ENCODE peak calls at places on chromosomes 3 and 15, in four cellular contexts. S is right lobe of liver, E is endothelial cell of umbilical vein, J is cardiac muscle cell. K is an unnamed sample.

GRCh38 chr3:45555154-45555591 is 39.4 kb upstream of the LIMD1 start:
- DNase-seq in J (no peak), E (no peak), S (peak; percentile 31), K (no peak)

GRCh38 chr3:37599186-37599585 is 262.5 kb upstream of the CTDSPL start:
- DNase-seq in S (no peak), E (no peak), J (no peak), K (no peak)

GRCh38 chr15:62938825-62939224 is 103.7 kb upstream of the TPM1 start:
- DNase-seq in E (no peak), J (no peak), S (peak; percentile 59), K (no peak)

GRCh38 chr15:101108458-101108775 is 143.4 kb downstream of the CHSY1 start:
- DNase-seq in E (no peak), S (no peak), J (no peak), K (no peak)

GRCh38 chr15:27449041-27449440 is 478.1 kb downstream of the GABRG3 start:
- DNase-seq in J (peak; percentile 11), E (no peak), S (no peak), K (no peak)

GRCh38 chr3:195540031-195540430 is 3.1 kb downstream of the PPP1R2 start:
- DNase-seq in E (no peak), S (no peak), J (no peak), K (no peak)

GRCh38 chr3:157159037-157159761 is 748 bp downstream of the CCNL1 start:
- DNase-seq in E (peak; percentile 58), S (peak; percentile 83), J (peak; percentile 65), K (peak; percentile 37)

GRCh38 chr3:173397161-173398110 is at the start of gene NLGN1:
- DNase-seq in S (no peak), E (peak; percentile 89), J (peak; percentile 82), K (peak; percentile 72)

GRCh38 chr15:47993051-47993450 is 127.7 kb upstream of the SLC24A5 start:
- DNase-seq in E (no peak), J (no peak), S (no peak), K (no peak)

GRCh38 chr15:42315435-42316020 is 42.3 kb upstream of the TMEM87A start:
- DNase-seq in J (no peak), E (no peak), S (no peak), K (no peak)

GRCh38 chr3:27596334-27596841 is 112.2 kb upstream of the SLC4A7 start:
- DNase-seq in J (peak; percentile 53), S (no peak), E (peak; percentile 94), K (peak; percentile 54)

GRCh38 chr3:188152660-188153497 is 1.1 kb upstream of the LPP start:
- DNase-seq in S (peak; percentile 59), J (peak; percentile 76), E (no peak), K (peak; percentile 73)

GRCh38 chr15:99537344-99537743 is 28.4 kb upstream of the MEF2A start:
- DNase-seq in S (no peak), E (no peak), J (peak; percentile 25), K (peak; percentile 13)

GRCh38 chr3:44240061-44240460 is 1.6 kb upstream of the TOPAZ1 start:
- DNase-seq in J (no peak), E (no peak), S (no peak), K (no peak)

GRCh38 chr3:187811580-187812250 is 66.4 kb upstream of the BCL6 start:
- DNase-seq in J (peak; percentile 76), E (no peak), S (no peak), K (peak; percentile 92)

DNA sequence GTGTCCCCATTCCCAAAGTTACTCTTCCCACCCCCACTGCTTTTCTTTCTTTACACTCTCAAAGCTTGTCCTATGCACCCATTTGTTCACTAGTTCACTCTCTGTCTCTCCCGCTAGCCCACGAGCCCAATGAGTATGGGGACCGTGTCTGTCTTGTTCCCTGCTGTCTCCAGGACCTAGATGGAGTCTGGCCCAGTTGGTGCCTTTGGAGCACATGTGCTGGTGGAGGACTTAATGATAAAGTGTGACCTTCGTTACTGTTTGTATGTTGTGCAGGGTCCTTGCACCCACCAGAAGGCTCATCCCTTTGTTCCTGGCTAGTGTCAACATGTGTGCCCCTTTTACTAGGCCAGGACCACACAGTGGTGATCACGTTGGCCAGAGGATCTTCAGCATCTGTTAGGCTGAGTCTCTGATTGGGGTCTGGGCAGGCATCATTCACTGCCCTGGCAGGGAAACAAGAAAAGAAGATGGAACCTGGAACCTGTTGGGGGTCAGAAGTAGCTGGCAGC is 7.4 kb downstream of the CISH start:
- DNase-seq in J (no peak), E (no peak), S (no peak), K (no peak)
- H3K27ac ChIP-seq in J (no peak overlapping the region), E (no peak overlapping the region), S (peak overlapping the region; percentile 84), K (no peak overlapping the region)

GRCh38 chr15:57111002-57111401 is 192.6 kb downstream of the TCF12 start:
- DNase-seq in S (no peak), E (no peak), J (no peak), K (no peak)
- TF ChIP-seq CTCF in S (no peak), E (no peak), J (peak; percentile 18), K (no peak)

DNA sequence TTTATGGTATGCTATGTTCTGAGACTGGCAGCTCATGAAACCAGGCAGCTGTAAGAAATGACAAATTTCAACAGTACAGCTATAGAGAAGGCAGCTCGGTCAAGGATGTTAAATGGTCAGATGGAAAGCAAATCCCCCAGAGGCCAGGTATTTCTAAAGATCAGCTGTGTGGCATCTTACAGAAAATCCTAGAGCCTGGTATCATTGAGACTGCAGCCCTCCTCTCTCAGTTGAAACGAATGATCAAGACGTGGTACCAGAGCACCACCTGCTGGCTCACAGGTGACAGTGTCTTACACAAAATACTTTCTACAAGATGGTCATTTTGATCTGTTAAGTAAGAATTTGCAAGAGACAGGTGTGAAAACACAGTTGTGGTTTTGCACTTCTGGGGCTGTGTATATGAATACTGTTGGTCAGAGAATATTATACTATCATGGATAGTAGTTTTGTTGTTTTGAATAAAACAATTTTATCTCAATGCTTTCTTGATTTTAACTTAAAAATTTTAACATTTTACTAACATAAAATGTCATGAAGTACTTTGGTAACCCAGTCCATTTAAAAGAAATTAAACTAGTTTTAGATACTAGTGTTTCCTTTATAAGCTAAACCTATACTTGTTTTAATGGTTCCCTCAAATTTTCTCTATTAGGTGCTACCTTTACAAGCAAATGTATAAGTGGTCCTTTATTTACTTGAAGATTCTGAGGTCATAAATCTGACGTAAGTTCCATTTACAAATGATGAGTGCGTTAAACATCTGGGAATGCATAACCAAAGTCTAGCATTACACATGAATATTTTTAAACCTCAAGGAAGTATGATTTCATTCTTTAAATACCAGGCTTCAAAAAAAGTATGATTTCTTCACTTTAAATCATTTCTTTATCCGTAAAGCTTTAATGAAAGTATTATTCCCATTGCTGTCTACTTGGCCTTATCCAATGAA is 121.9 kb downstream of the PDZRN3 start:
- DNase-seq in J (peak; percentile 86), S (peak; percentile 63), E (peak; percentile 57), K (peak; percentile 98)
- H3K27ac ChIP-seq in J (no peak overlapping the region), S (no peak overlapping the region), E (no peak overlapping the region), K (peak overlapping the region; percentile 70)

DNA sequence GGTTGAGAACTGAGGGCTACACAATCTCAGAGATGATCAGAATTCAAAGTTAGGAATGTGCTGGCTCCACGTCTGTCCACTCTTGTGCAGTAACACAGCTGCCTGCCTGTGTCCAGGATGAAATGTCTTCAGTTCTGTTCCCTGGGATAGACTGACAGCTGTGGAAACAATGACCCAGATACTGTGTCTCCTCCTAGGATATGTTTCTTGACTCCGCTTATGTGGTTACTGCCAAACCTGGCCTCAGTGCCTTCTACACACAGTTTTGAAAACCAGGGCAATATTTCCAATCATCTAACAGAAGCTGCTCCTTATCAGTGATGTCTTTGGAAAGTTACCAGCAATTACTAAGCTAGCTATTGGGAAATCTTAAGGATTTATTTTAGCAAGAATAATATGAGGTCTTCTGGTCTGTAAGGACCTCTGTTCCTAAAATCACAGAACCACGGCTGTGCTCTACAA is 67.6 kb downstream of the NOX5 start:
- DNase-seq in S (no peak), E (peak; percentile 78), J (peak; percentile 95), K (peak; percentile 83)
- TF ChIP-seq CTCF in S (no peak), E (no peak), J (no peak), K (no peak)

DNA sequence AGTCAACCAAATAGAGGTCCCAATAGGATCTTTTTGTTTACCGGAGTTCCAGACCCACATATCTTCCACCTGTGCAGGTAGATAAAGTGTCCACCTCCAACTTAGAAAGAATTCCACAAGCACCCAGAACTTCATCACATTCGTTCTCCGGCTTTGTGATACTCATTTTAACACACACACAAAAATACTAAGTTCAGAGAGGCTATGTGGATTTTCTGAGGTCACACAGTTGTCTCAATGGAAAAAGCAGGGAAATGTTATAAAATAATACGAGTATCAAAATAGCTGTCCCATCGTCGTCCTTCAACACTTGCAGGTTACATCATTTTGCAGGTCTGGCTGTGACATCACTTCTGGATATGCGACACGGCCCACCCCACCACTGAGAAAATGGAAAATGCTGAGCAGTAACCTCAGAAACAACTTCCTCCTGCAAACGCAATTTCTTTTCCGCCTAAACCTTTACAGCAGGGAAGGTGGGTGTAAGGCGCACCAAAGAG is 137.6 kb downstream of the TMCO5A start:
- DNase-seq in J (no peak), S (no peak), E (no peak), K (no peak)
- H3K27ac ChIP-seq in J (peak overlapping the region; percentile 46), S (peak overlapping the region; percentile 85), E (peak overlapping the region; percentile 69), K (peak overlapping the region; percentile 85)

GRCh38 chr3:123909785-123910184 is 25.7 kb upstream of the MYLK start:
- DNase-seq in S (no peak), J (no peak), E (no peak), K (no peak)

DNA sequence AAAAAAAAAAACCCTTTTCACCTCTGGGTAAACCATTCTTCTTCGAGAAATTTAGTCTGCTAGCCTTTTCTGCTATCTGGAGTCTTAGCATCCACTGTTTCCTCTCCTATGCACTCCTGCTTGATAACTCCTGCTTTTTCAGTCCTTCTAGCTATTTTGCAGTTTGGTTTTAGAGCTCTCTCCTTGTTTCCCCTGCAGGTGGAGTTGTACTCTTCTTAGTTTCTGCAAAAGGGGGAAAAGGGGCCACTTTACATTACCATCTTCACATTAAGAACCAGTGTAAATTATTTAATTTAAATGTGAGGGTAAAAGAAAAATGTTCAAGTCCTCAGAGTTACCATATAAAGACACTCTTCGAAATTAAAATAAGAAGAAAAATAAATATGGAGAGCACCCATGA is 23.6 kb upstream of the MYLK start:
- DNase-seq in S (no peak), E (no peak), J (no peak), K (no peak)
- TF ChIP-seq CTCF in S (no peak), E (no peak), J (no peak), K (no peak)

K was measured in IMR-90.